ENCODE peak calls at places on chromosomes 1 and 21, in five cellular contexts. N is stimulated activated CD8-positive, alpha-beta memory T cell treated with anti-CD3 and anti-CD28 coated beads, Interleukin-12 subunit alpha, Interleukin-12 subunit beta, amount 100 ng/mL, for 1 hour; L is NCI-H1105 treated with DMSO at 0.1 percent for 48 hours; Z is sigmoid colon; F is small intestine. R is an unnamed sample.

GRCh38 chr1:221294244-221294643 is 415.0 kb downstream of the HLX start:
- DNase-seq in F (no peak), Z (no peak), L (no peak), N (no peak), R (no peak)

GRCh38 chr1:30024411-30025195 is 698.8 kb downstream of the MATN1 start:
- DNase-seq in N (no peak), L (no peak), Z (no peak), F (no peak), R (no peak)

GRCh38 chr1:156928043-156928602 is 7.7 kb downstream of the LRRC71 start:
- DNase-seq in F (no peak), Z (no peak), L (no peak), N (no peak), R (no peak)

GRCh38 chr1:221839794-221840395 is 98.0 kb upstream of the DUSP10 start:
- DNase-seq in F (peak), L (no peak), Z (peak), N (peak), R (peak)

GRCh38 chr1:119626841-119627240 is 21.2 kb downstream of the ZNF697 start:
- DNase-seq in F (no peak), Z (peak), L (no peak), N (no peak), R (no peak)

GRCh38 chr1:22892789-22893188 is 79.9 kb downstream of the LACTBL1 start:
- DNase-seq in N (no peak), F (no peak), Z (no peak), L (peak), R (no peak)

GRCh38 chr1:71780681-71781080 is 501.7 kb downstream of the NEGR1 start:
- DNase-seq in Z (no peak), F (no peak), L (no peak), N (no peak), R (no peak)

GRCh38 chr1:24898152-24898908 is 31.7 kb downstream of the RUNX3 start:
- DNase-seq in N (no peak), F (no peak), Z (no peak), L (no peak), R (peak)

GRCh38 chr1:218613105-218613504 is 268.0 kb downstream of the TGFB2 start:
- DNase-seq in Z (no peak), L (peak), F (no peak), N (no peak), R (no peak)

GRCh38 chr1:202088216-202088615 is 34.5 kb upstream of the GPR37L1 start:
- DNase-seq in N (no peak), Z (no peak), L (no peak), F (peak), R (no peak)

GRCh38 chr1:230891413-230891812 is 23.1 kb upstream of the C1orf198 start:
- DNase-seq in F (no peak), N (no peak), L (no peak), Z (no peak), R (no peak)

GRCh38 chr1:209652121-209652742 is at the start of gene LAMB3:
- DNase-seq in Z (no peak), L (no peak), N (no peak), F (peak), R (no peak)

GRCh38 chr1:204621391-204621790 is 64.1 kb downstream of the LRRN2 start:
- DNase-seq in F (no peak), N (no peak), Z (no peak), L (no peak), R (no peak)

GRCh38 chr1:184641894-184642293 is 112.8 kb downstream of the EDEM3 start:
- DNase-seq in N (no peak), L (no peak), Z (no peak), F (no peak), R (no peak)

GRCh38 chr1:110123224-110123623 is 11.0 kb downstream of the UBL4B start:
- DNase-seq in F (no peak), L (no peak), N (no peak), Z (no peak), R (no peak)

GRCh38 chr1:167339405-167339804 is 118.7 kb downstream of the POU2F1 start:
- DNase-seq in N (no peak), L (no peak), Z (no peak), F (no peak), R (no peak)

GRCh38 chr1:23451452-23451851 is 26.9 kb upstream of the TCEA3 start:
- DNase-seq in L (no peak), Z (no peak), F (no peak), N (no peak), R (no peak)

GRCh38 chr1:29900727-29901126 is 664.4 kb downstream of the PTPRU start:
- DNase-seq in F (no peak), N (no peak), L (peak), Z (no peak), R (no peak)

GRCh38 chr1:198788561-198789064 is 149.8 kb downstream of the PTPRC start:
- DNase-seq in L (no peak), N (peak), F (no peak), Z (no peak), R (peak)

GRCh38 chr21:28442624-28443023 is 550.1 kb downstream of the LTN1 start:
- DNase-seq in L (no peak), Z (no peak), F (no peak), N (no peak), R (peak)

GRCh38 chr1:203340112-203340804 is 10.7 kb downstream of the FMOD start:
- DNase-seq in N (no peak), Z (peak), L (peak), F (peak), R (peak)

GRCh38 chr1:8239306-8240023 is 78.4 kb upstream of the SLC45A1 start:
- DNase-seq in F (peak), N (no peak), L (no peak), Z (peak), R (no peak)

GRCh38 chr1:150997949-150998348 is 8.8 kb downstream of the MINDY1 start:
- DNase-seq in N (no peak), L (no peak), Z (no peak), F (no peak), R (no peak)

GRCh38 chr1:175373786-175374623 is 181.4 kb upstream of the KIAA0040 start:
- DNase-seq in L (no peak), N (no peak), F (peak), Z (no peak), R (peak)

GRCh38 chr1:108200627-108201106 is 524 bp upstream of the SLC25A24 start:
- DNase-seq in L (peak), N (peak), Z (no peak), F (peak), R (peak)

GRCh38 chr21:37085726-37086125 is 12.7 kb downstream of the TTC3 start:
- DNase-seq in N (no peak), F (no peak), L (no peak), Z (no peak), R (no peak)

GRCh38 chr1:156896490-156897033 is 3.0 kb downstream of the PEAR1 start:
- DNase-seq in N (no peak), L (no peak), Z (no peak), F (no peak), R (peak)

GRCh38 chr1:229204863-229205777 is 65.8 kb upstream of the RAB4A start:
- DNase-seq in Z (peak), L (no peak), F (no peak), N (no peak), R (no peak)

GRCh38 chr1:25033828-25034451 is 103.9 kb upstream of the RUNX3 start:
- DNase-seq in F (peak), N (no peak), L (no peak), Z (no peak), R (no peak)

GRCh38 chr1:205001101-205001620 is 41.9 kb upstream of the CNTN2 start:
- DNase-seq in N (no peak), F (no peak), L (no peak), Z (no peak), R (no peak)